ENCODE peak calls at places on chromosome 13, in six cellular contexts. H is GM12878, F is transverse colon, Q is ovary, X is sigmoid colon, R is A549. J is an unnamed sample.

GRCh38 chr13:44140146-44140545 is 233.5 kb upstream of the SERP2 start:
- DNase-seq in H (no peak), F (peak; percentile 62), Q (no peak), X (no peak), R (no peak), J (no peak)

GRCh38 chr13:97432232-97432916 is 1.6 kb upstream of the RAP2A start:
- DNase-seq in H (no peak), F (no peak), Q (no peak), X (no peak), R (no peak), J (no peak)

GRCh38 chr13:103006706-103007426 is 59.4 kb downstream of the SLC10A2 start:
- DNase-seq in H (peak; percentile 74), F (no peak), Q (no peak), X (no peak), R (no peak), J (no peak)

GRCh38 chr13:111486801-111487200 is 166.4 kb downstream of the TEX29 start:
- DNase-seq in H (no peak), F (no peak), Q (no peak), X (no peak), R (no peak), J (no peak)

GRCh38 chr13:70809588-70809987 is 701.3 kb upstream of the KLHL1 start:
- DNase-seq in H (no peak), F (no peak), Q (no peak), X (no peak), R (no peak), J (no peak)

GRCh38 chr13:49023441-49023840 is 47.7 kb downstream of the FNDC3A start:
- DNase-seq in H (no peak), F (no peak), Q (no peak), X (no peak), R (peak; percentile 24), J (no peak)

GRCh38 chr13:46086421-46086922 is 18.4 kb downstream of the CPB2 start:
- DNase-seq in H (no peak), F (no peak), Q (no peak), X (no peak), R (peak; percentile 11), J (no peak)

GRCh38 chr13:113897161-113897560 is 33.3 kb upstream of the GAS6 start:
- DNase-seq in H (no peak), F (no peak), Q (no peak), X (no peak), R (peak; percentile 19), J (peak; percentile 86)

GRCh38 chr13:67095621-67096020 is 134.5 kb downstream of the PCDH9 start:
- DNase-seq in H (no peak), F (no peak), Q (no peak), X (no peak), R (peak; percentile 71), J (no peak)

GRCh38 chr13:113083402-113084061 is 22.1 kb upstream of the F7 start:
- DNase-seq in H (no peak), F (peak; percentile 41), Q (no peak), X (no peak), R (peak; percentile 67), J (no peak)

GRCh38 chr13:80012281-80012680 is 328.6 kb downstream of the SPRY2 start:
- DNase-seq in H (no peak), F (no peak), Q (no peak), X (no peak), R (no peak), J (no peak)

GRCh38 chr13:113996081-113996911 is 22.4 kb upstream of the C13orf46 start:
- DNase-seq in H (no peak), F (no peak), Q (no peak), X (no peak), R (no peak), J (no peak)

GRCh38 chr13:113129921-113130750 is 7.5 kb downstream of the F10 start:
- DNase-seq in H (no peak), F (no peak), Q (peak; percentile 48), X (no peak), R (no peak), J (no peak)

GRCh38 chr13:44263920-44264610 is 109.6 kb upstream of the SERP2 start:
- DNase-seq in H (no peak), F (no peak), Q (peak; percentile 69), X (no peak), R (no peak), J (no peak)

GRCh38 chr13:35499131-35500051 is 22.9 kb upstream of the MAB21L1 start:
- DNase-seq in H (no peak), F (no peak), Q (no peak), X (no peak), R (no peak), J (no peak)

GRCh38 chr13:26759907-26760834 is at the start of gene GPR12:
- DNase-seq in H (no peak), F (no peak), Q (no peak), X (no peak), R (no peak), J (no peak)

GRCh38 chr13:48038763-48039162 is 1.2 kb downstream of the NUDT15 start:
- DNase-seq in H (no peak), F (no peak), Q (no peak), X (no peak), R (no peak), J (no peak)

GRCh38 chr13:71169125-71169524 is 697.9 kb downstream of the DACH1 start:
- DNase-seq in H (no peak), F (no peak), Q (no peak), X (no peak), R (no peak), J (no peak)

GRCh38 chr13:45975337-45975736 is 77.2 kb downstream of the ZC3H13 start:
- DNase-seq in H (no peak), F (no peak), Q (no peak), X (no peak), R (no peak), J (no peak)

GRCh38 chr13:68696907-68697306 is 1410.7 kb upstream of the ATXN8OS start:
- DNase-seq in H (no peak), F (no peak), Q (no peak), X (no peak), R (no peak), J (no peak)

GRCh38 chr13:41007359-41008118 is 11.6 kb downstream of the ELF1 start:
- DNase-seq in H (no peak), F (no peak), Q (no peak), X (no peak), R (no peak), J (no peak)

GRCh38 chr13:109483369-109483768 is 303.0 kb downstream of the IRS2 start:
- DNase-seq in H (no peak), F (no peak), Q (no peak), X (no peak), R (no peak), J (peak; percentile 66)

GRCh38 chr13:60178327-60178726 is 14.6 kb upstream of the DIAPH3 start:
- DNase-seq in H (no peak), F (no peak), Q (no peak), X (no peak), R (no peak), J (no peak)
- TF ChIP-seq EP300 in H (no peak), F (no peak), Q (no peak), X (no peak), R (no peak), J (no peak)

GRCh38 chr13:23654111-23655110 is 84.2 kb downstream of the TNFRSF19 start:
- DNase-seq in H (no peak), F (no peak), Q (no peak), X (no peak), R (no peak), J (peak; percentile 72)

GRCh38 chr13:23655321-23655720 is 85.1 kb downstream of the TNFRSF19 start:
- DNase-seq in H (no peak), F (no peak), Q (no peak), X (no peak), R (no peak), J (no peak)

GRCh38 chr13:23657056-23657455 is 86.8 kb downstream of the TNFRSF19 start:
- DNase-seq in H (no peak), F (no peak), Q (no peak), X (no peak), R (no peak), J (no peak)

GRCh38 chr13:23658929-23659541 is 88.8 kb downstream of the TNFRSF19 start:
- DNase-seq in H (no peak), F (peak; percentile 11), Q (peak; percentile 36), X (peak; percentile 74), R (no peak), J (no peak)

GRCh38 chr13:23656637-23657036 is 86.4 kb downstream of the TNFRSF19 start:
- DNase-seq in H (no peak), F (no peak), Q (no peak), X (no peak), R (no peak), J (no peak)
- TF ChIP-seq EP300 in H (no peak), F (no peak), Q (no peak), X (no peak), R (no peak), J (no peak)

DNA sequence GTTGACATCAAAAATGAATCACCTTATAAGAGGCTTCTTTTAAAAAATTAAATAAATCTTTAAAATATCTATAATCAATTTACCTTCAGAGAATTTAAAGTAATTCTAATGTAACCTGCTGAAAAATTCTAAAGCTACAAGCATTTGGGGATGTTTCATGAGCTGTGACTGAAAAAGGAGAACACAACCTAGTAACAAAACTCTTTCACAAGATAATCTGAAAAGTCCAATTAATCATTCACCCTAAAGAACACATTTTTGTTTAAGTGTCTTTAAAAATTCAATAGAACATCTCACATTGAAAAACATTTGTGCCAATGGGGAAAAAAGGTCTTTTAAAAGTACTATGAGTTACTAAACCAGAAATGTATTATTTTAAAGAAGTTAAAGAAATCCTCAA is 22.8 kb downstream of the KLF12 start:
- DNase-seq in H (no peak), F (no peak), Q (no peak), X (no peak), R (no peak), J (no peak)
- TF ChIP-seq EP300 in H (no peak), F (no peak), Q (no peak), X (no peak), R (no peak), J (no peak)

DNA sequence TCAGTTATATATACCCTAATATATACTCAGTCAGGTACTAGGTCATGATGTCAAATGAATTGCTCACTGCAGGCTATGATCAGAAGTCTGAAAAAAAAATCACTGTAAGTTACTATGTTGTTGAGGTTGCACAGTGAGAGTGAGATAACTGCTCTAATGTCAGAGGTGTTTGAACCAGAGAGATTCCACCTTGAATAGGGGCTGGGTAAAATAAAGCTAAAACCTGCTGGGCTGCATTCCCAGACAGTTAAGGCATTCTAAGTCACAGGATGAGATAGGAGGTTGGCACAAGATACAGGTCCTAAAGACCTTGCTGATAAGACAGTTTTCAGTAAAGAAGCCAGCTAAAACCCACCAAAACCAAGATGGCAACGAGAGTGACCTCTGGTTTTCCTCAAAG is 10.2 kb downstream of the EPSTI1 start:
- DNase-seq in H (no peak), F (no peak), Q (no peak), X (no peak), R (no peak), J (no peak)
- TF ChIP-seq EP300 in H (no peak), F (no peak), Q (no peak), X (no peak), R (no peak), J (no peak)